ENCODE peak calls at places on chromosomes 3 and 15, in six cellular contexts. T is anterior cingulate cortex; Y is NCI-H1092 treated with DMSO at 0.1 percent for 48 hours; D is CD4-positive, CD25-positive, alpha-beta regulatory T cell; N is tibial artery; J is Ammon's horn. B is an unnamed sample.
A peak's percentile ranks its signal among the peaks of the same experiment; 100 is the strongest.

GRCh38 chr3:149702691-149703426 is 45.0 kb upstream of the WWTR1 start:
- DNase-seq in T (no peak), J (no peak), D (no peak), N (no peak), Y (no peak), B (peak; percentile 54)

GRCh38 chr15:77895742-77896141 is 181.8 kb downstream of the TBC1D2B start:
- DNase-seq in T (no peak), Y (no peak), J (no peak), D (no peak), N (peak; percentile 9), B (no peak)

GRCh38 chr3:57464801-57465200 is 79.3 kb downstream of the DNAH12 start:
- DNase-seq in J (no peak), D (no peak), Y (no peak), T (no peak), N (no peak), B (no peak)

GRCh38 chr3:50161320-50161719 is 6.2 kb downstream of the SEMA3F start:
- DNase-seq in Y (no peak), T (no peak), D (no peak), N (no peak), J (no peak), B (no peak)

GRCh38 chr15:65089206-65089824 is 12.8 kb downstream of the KBTBD13 start:
- DNase-seq in Y (no peak), J (no peak), N (no peak), T (no peak), D (no peak), B (no peak)

GRCh38 chr15:62588930-62589655 is 424.0 kb upstream of the C2CD4B start:
- DNase-seq in J (no peak), Y (no peak), N (no peak), T (no peak), D (no peak), B (no peak)

GRCh38 chr3:131975047-131975446 is 59.8 kb downstream of the CPNE4 start:
- DNase-seq in D (no peak), N (no peak), J (no peak), Y (no peak), T (no peak), B (no peak)

GRCh38 chr3:134798681-134799311 is 3.7 kb downstream of the EPHB1 start:
- DNase-seq in D (no peak), J (no peak), N (no peak), T (no peak), Y (peak; percentile 4), B (no peak)

GRCh38 chr15:33468740-33469139 is 158.0 kb downstream of the RYR3 start:
- DNase-seq in Y (no peak), T (no peak), D (no peak), J (no peak), N (no peak), B (no peak)

GRCh38 chr3:113495035-113495434 is 19.9 kb downstream of the SPICE1 start:
- DNase-seq in N (no peak), J (peak; percentile 35), T (no peak), Y (no peak), D (peak; percentile 48), B (peak; percentile 29)

GRCh38 chr3:58628823-58629562 is 37.6 kb downstream of the FAM3D start:
- DNase-seq in D (no peak), T (no peak), J (no peak), N (peak; percentile 61), Y (peak; percentile 33), B (peak; percentile 79)

GRCh38 chr3:15708882-15709677 is 88.7 kb downstream of the ANKRD28 start:
- DNase-seq in Y (no peak), J (no peak), T (no peak), D (no peak), N (no peak), B (no peak)

GRCh38 chr3:11014253-11014652 is 21.7 kb downstream of the SLC6A1 start:
- DNase-seq in N (no peak), J (no peak), T (no peak), D (no peak), Y (no peak), B (no peak)

GRCh38 chr3:127173516-127174166 is 19.3 kb upstream of the PRR23E start:
- DNase-seq in T (no peak), Y (no peak), J (no peak), N (no peak), D (no peak), B (no peak)

GRCh38 chr3:183085634-183086390 is 13.5 kb downstream of the MCCC1 start:
- DNase-seq in N (no peak), J (peak; percentile 21), D (no peak), Y (peak; percentile 10), T (no peak), B (peak; percentile 17)

GRCh38 chr3:58008140-58009025 is at the start of gene FLNB:
- DNase-seq in Y (peak; percentile 49), D (peak; percentile 77), N (peak; percentile 44), J (peak; percentile 63), T (peak; percentile 15), B (peak; percentile 85)

GRCh38 chr15:92879949-92880725 is 20.0 kb upstream of the CHD2 start:
- DNase-seq in D (peak; percentile 24), J (no peak), N (no peak), Y (no peak), T (no peak), B (no peak)

GRCh38 chr15:78810377-78811123 is 714 bp downstream of the ADAMTS7 start:
- DNase-seq in J (no peak), T (no peak), N (no peak), Y (no peak), D (no peak), B (peak; percentile 22)

GRCh38 chr3:48694610-48695051 is 8.9 kb upstream of the NCKIPSD start:
- DNase-seq in J (peak; percentile 90), N (peak; percentile 89), Y (no peak), T (peak; percentile 64), D (no peak), B (peak; percentile 73)